ENCODE peak calls at places on chromosomes 3 and 15, in seven cellular contexts. W, Q, X, M, D, G and F are unnamed samples.

GRCh38 chr3:168241156-168241555 is 145.4 kb upstream of the GOLIM4 start:
- DNase-seq in W (no peak), Q (no peak), X (no peak), M (no peak), D (no peak), G (no peak), F (no peak)

GRCh38 chr15:85333132-85333831 is 47.1 kb upstream of the AKAP13 start:
- DNase-seq in W (no peak), Q (no peak), X (no peak), M (peak; percentile 31), D (no peak), G (no peak), F (no peak)

GRCh38 chr3:33385423-33385822 is 54.8 kb downstream of the UBP1 start:
- DNase-seq in W (no peak), Q (no peak), X (no peak), M (no peak), D (peak; percentile 48), G (no peak), F (no peak)

GRCh38 chr3:138472141-138472825 is 37.9 kb downstream of the ESYT3 start:
- DNase-seq in W (no peak), Q (no peak), X (no peak), M (no peak), D (no peak), G (no peak), F (no peak)

GRCh38 chr3:73500321-73500720 is 124.4 kb downstream of the PDZRN3 start:
- DNase-seq in W (no peak), Q (no peak), X (no peak), M (no peak), D (no peak), G (no peak), F (no peak)

GRCh38 chr3:142902356-142902755 is 13.5 kb upstream of the PCOLCE2 start:
- DNase-seq in W (no peak), Q (no peak), X (no peak), M (no peak), D (no peak), G (no peak), F (no peak)

GRCh38 chr15:80323285-80323684 is 71.3 kb upstream of the CTXND1 start:
- DNase-seq in W (no peak), Q (no peak), X (no peak), M (no peak), D (no peak), G (no peak), F (no peak)

GRCh38 chr15:100705841-100706240 is 103.5 kb downstream of the ASB7 start:
- DNase-seq in W (no peak), Q (no peak), X (no peak), M (peak; percentile 32), D (no peak), G (no peak), F (no peak)

GRCh38 chr3:187066228-187066995 is 72.9 kb downstream of the RPL39L start:
- DNase-seq in W (peak; percentile 27), Q (peak; percentile 51), X (no peak), M (no peak), D (peak; percentile 58), G (no peak), F (peak; percentile 37)

GRCh38 chr3:24503499-24504176 is 9.0 kb upstream of the THRB start:
- DNase-seq in W (no peak), Q (no peak), X (no peak), M (no peak), D (no peak), G (no peak), F (no peak)

GRCh38 chr3:46713898-46714552 is 3.6 kb downstream of the PRSS50 start:
- DNase-seq in W (peak; percentile 50), Q (peak; percentile 66), X (no peak), M (peak; percentile 59), D (peak; percentile 10), G (no peak), F (peak; percentile 83)

GRCh38 chr3:122533480-122533879 is 18.7 kb upstream of the KPNA1 start:
- DNase-seq in W (no peak), Q (no peak), X (no peak), M (no peak), D (no peak), G (no peak), F (no peak)

GRCh38 chr15:49238342-49238741 is 68.3 kb downstream of the GALK2 start:
- DNase-seq in W (no peak), Q (no peak), X (peak; percentile 28), M (no peak), D (no peak), G (no peak), F (no peak)

GRCh38 chr15:57914350-57915055 is 151.0 kb downstream of the ALDH1A2 start:
- DNase-seq in W (no peak), Q (no peak), X (no peak), M (no peak), D (no peak), G (no peak), F (no peak)

GRCh38 chr15:45187578-45187893 is 230 bp downstream of the SHF start:
- DNase-seq in W (no peak), Q (no peak), X (no peak), M (no peak), D (no peak), G (no peak), F (no peak)

GRCh38 chr3:88195951-88196434 is 46.2 kb downstream of the C3orf38 start:
- DNase-seq in W (no peak), Q (no peak), X (no peak), M (no peak), D (peak; percentile 59), G (no peak), F (no peak)

GRCh38 chr3:100354850-100355249 is 20.3 kb downstream of the NIT2 start:
- DNase-seq in W (no peak), Q (no peak), X (no peak), M (no peak), D (no peak), G (no peak), F (no peak)

GRCh38 chr3:72144773-72145505 is 360.0 kb upstream of the PROK2 start:
- DNase-seq in W (no peak), Q (no peak), X (no peak), M (no peak), D (no peak), G (no peak), F (peak; percentile 38)

GRCh38 chr3:118543823-118544222 is 490.8 kb downstream of the IGSF11 start:
- DNase-seq in W (no peak), Q (no peak), X (no peak), M (no peak), D (no peak), G (no peak), F (no peak)

GRCh38 chr3:71728632-71729342 is 3.6 kb upstream of the EIF4E3 start:
- DNase-seq in W (no peak), Q (no peak), X (no peak), M (no peak), D (no peak), G (peak; percentile 29), F (no peak)

GRCh38 chr15:85976986-85977385 is 102.7 kb upstream of the AGBL1 start:
- DNase-seq in W (no peak), Q (no peak), X (no peak), M (no peak), D (no peak), G (no peak), F (no peak)

GRCh38 chr3:119380697-119381096 is 82.7 kb downstream of the TMEM39A start:
- DNase-seq in W (no peak), Q (peak; percentile 4), X (peak; percentile 65), M (no peak), D (no peak), G (no peak), F (no peak)

GRCh38 chr3:116552261-116552660 is 107.0 kb upstream of the LSAMP start:
- DNase-seq in W (no peak), Q (no peak), X (no peak), M (no peak), D (no peak), G (no peak), F (no peak)

GRCh38 chr15:81189583-81190283 is 6.9 kb upstream of the IL16 start:
- DNase-seq in W (no peak), Q (no peak), X (peak; percentile 77), M (peak; percentile 59), D (no peak), G (no peak), F (no peak)

GRCh38 chr3:8651418-8652322 is 7.1 kb upstream of the SSUH2 start:
- DNase-seq in W (peak; percentile 9), Q (no peak), X (no peak), M (no peak), D (no peak), G (no peak), F (no peak)